ENCODE peak calls at places on chromosomes 3 and 15, in six cellular contexts. One of them, this sample, is unnamed. For H3K4me1, the result is how much of the 10 kb centered on the place peaks cover.

GRCh38 chr3:117532268-117532667 is 822.7 kb downstream of the TUSC7 start:
- DNase-seq in PC-3: no peak
- DNase-seq in adrenal gland: no peak
- DNase-seq in small intestine: no peak
- DNase-seq in mesendoderm: no peak
- DNase-seq in adipocyte: no peak
- DNase-seq in this sample: no peak

GRCh38 chr3:120481056-120481455 is 30.3 kb upstream of the FSTL1 start:
- DNase-seq in PC-3: no peak
- DNase-seq in adrenal gland: no peak
- DNase-seq in small intestine: no peak
- DNase-seq in mesendoderm: no peak
- DNase-seq in adipocyte: no peak
- DNase-seq in this sample: no peak

GRCh38 chr15:72307036-72307435 is 12.9 kb downstream of the CELF6 start:
- DNase-seq in PC-3: no peak
- DNase-seq in adrenal gland: no peak
- DNase-seq in small intestine: no peak
- DNase-seq in mesendoderm: no peak
- DNase-seq in adipocyte: no peak
- DNase-seq in this sample: no peak

GRCh38 chr3:169923189-169923588 is 11.8 kb downstream of the SAMD7 start:
- DNase-seq in PC-3: no peak
- DNase-seq in adrenal gland: peak
- DNase-seq in small intestine: peak
- DNase-seq in mesendoderm: no peak
- DNase-seq in adipocyte: no peak
- DNase-seq in this sample: no peak

GRCh38 chr15:40443846-40444245 is 3.1 kb downstream of the BAHD1 start:
- DNase-seq in PC-3: no peak
- DNase-seq in adrenal gland: no peak
- DNase-seq in small intestine: no peak
- DNase-seq in mesendoderm: no peak
- DNase-seq in adipocyte: no peak
- DNase-seq in this sample: no peak

GRCh38 chr15:48005921-48006541 is 114.8 kb upstream of the SLC24A5 start:
- DNase-seq in PC-3: no peak
- DNase-seq in adrenal gland: peak
- DNase-seq in small intestine: peak
- DNase-seq in mesendoderm: peak
- DNase-seq in adipocyte: peak
- DNase-seq in this sample: peak

GRCh38 chr3:28745904-28746617 is 397.4 kb upstream of the AZI2 start:
- DNase-seq in PC-3: no peak
- DNase-seq in adrenal gland: no peak
- DNase-seq in small intestine: no peak
- DNase-seq in mesendoderm: no peak
- DNase-seq in adipocyte: peak
- DNase-seq in this sample: no peak

GRCh38 chr3:27472166-27472565 is 12.0 kb downstream of the SLC4A7 start:
- DNase-seq in PC-3: no peak
- DNase-seq in adrenal gland: no peak
- DNase-seq in small intestine: no peak
- DNase-seq in mesendoderm: no peak
- DNase-seq in adipocyte: no peak
- DNase-seq in this sample: no peak

GRCh38 chr15:80068578-80068977 is 9.1 kb downstream of the ZFAND6 start:
- DNase-seq in PC-3: no peak
- DNase-seq in adrenal gland: no peak
- DNase-seq in small intestine: no peak
- DNase-seq in mesendoderm: no peak
- DNase-seq in adipocyte: peak
- DNase-seq in this sample: no peak

DNA sequence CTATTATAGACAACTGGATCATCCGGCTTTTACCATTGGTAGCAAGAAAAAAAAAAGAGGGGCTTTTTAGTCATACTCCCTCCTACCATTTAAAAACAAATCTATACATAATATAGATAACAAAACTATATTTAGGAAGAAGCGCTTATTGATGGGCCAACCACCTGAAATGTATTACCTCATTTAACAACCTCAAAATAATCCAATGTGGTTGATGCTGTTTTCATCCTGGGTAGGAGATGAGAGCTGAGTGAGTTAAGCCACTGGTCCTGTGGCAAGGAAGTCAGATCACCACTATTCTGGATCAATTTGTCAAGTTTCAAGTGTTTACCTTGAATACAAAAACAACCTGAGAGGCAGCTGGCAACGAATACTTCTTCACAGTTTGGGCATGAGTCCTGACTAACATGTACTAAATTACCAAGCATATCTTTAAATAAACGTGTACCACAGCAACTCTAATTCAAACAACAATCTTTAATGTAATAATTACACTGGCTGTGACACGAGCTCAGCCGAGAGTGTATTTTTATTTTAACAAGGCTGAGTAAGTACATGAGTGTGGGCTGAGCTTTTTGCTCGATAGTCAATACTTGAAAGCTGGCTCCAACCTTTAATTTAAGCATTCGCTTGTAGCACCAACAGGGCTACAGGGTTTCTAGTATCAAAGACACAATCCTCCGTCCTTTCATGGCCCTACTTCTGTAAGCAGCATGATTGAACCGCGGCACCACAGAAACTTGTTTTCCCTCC is 93.7 kb upstream of the ICE2 start:
- DNase-seq in PC-3: no peak
- DNase-seq in adrenal gland: no peak
- DNase-seq in small intestine: no peak
- DNase-seq in mesendoderm: no peak
- DNase-seq in adipocyte: no peak
- DNase-seq in this sample: no peak
- H3K4me1 ChIP-seq in PC-3: under half
- H3K4me1 ChIP-seq in adrenal gland: half or more
- H3K4me1 ChIP-seq in small intestine: under half
- H3K4me1 ChIP-seq in mesendoderm: under half
- H3K4me1 ChIP-seq in adipocyte: under half
- H3K4me1 ChIP-seq in this sample: under half

DNA sequence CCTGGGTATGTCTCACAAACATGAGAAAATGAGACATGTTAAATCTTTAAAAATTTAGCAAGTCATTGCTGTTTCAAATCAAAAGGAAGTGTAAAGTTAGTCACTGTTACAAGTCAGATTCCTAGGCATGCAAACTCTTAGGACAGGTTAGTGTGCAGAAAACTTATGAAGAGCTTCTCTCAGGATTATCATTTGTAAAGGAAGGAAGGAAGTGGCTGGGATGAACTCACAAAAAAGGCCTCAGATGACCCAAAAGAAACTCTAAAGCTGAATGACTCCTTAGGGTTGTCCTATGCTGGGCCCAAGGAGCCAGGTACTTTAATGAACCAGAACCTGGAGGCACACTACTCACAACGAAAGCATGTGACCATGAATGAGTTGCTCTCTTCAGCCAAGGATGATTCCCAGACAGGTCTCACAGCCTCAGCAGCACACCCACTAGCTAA is 25.0 kb downstream of the MSL2 start:
- DNase-seq in PC-3: peak
- DNase-seq in adrenal gland: no peak
- DNase-seq in small intestine: no peak
- DNase-seq in mesendoderm: no peak
- DNase-seq in adipocyte: no peak
- DNase-seq in this sample: no peak
- H3K4me1 ChIP-seq in PC-3: under half
- H3K4me1 ChIP-seq in adrenal gland: half or more
- H3K4me1 ChIP-seq in small intestine: under half
- H3K4me1 ChIP-seq in mesendoderm: under half
- H3K4me1 ChIP-seq in adipocyte: under half
- H3K4me1 ChIP-seq in this sample: under half

GRCh38 chr15:91860498-91860897 is 7.0 kb downstream of the SLCO3A1 start:
- DNase-seq in PC-3: no peak
- DNase-seq in adrenal gland: no peak
- DNase-seq in small intestine: no peak
- DNase-seq in mesendoderm: no peak
- DNase-seq in adipocyte: no peak
- DNase-seq in this sample: no peak
- H3K4me1 ChIP-seq in PC-3: under half
- H3K4me1 ChIP-seq in adrenal gland: under half
- H3K4me1 ChIP-seq in small intestine: under half
- H3K4me1 ChIP-seq in mesendoderm: under half
- H3K4me1 ChIP-seq in adipocyte: under half
- H3K4me1 ChIP-seq in this sample: under half

DNA sequence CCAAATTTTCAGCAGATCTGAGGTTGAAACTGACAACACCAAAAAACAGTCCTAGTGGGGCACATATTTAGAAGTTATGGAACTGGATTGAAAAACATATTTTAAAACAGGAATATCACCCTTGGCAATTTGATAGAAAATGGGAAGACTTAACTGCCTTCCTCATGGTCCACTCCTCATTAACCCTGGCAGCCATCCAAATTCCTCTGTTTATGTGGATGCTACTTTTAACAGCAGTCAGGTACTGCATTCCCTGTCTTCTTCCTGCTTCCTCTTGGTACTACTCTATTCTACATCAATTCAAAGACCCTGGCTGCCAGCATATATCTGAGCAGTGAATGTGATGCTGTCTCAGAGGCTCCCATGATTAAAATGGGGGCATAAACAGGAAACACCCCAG is 54.3 kb downstream of the PDE8A start:
- DNase-seq in PC-3: peak
- DNase-seq in adrenal gland: no peak
- DNase-seq in small intestine: no peak
- DNase-seq in mesendoderm: no peak
- DNase-seq in adipocyte: no peak
- DNase-seq in this sample: no peak
- H3K4me1 ChIP-seq in PC-3: under half
- H3K4me1 ChIP-seq in adrenal gland: half or more
- H3K4me1 ChIP-seq in small intestine: under half
- H3K4me1 ChIP-seq in mesendoderm: under half
- H3K4me1 ChIP-seq in adipocyte: under half
- H3K4me1 ChIP-seq in this sample: under half

DNA sequence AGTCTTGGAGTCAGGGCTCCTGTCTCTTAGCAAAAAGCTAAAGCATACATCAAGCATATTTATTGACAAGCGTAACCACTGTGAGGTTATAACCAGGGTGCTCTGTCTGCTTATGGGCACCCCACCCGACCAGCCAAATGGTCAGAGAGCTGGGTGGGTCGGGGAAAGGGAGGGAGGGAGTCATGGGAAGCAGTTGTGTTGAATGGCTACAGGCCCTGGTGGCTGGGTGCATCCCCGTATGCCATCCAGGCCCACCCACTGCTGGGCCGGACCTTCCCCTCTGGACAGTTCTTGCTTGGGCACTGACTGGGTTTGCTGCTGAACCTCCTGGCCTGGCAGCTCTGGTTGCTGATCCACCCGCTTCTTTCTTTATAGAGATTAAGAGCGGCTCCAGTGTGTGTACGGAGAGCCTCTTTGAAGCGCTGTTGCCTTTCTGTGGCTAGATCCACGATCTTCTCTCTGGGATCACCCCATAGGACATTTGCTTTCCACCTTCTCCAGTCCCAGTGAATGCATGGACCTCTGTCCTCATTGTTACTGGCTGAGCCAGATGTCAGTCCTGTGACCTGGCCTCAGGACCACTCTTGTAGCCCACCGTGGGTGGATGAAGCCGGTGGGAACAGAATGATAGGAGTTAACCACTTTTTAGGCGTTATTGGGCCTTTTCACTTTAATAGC is 59.6 kb downstream of the SMAD3 start:
- DNase-seq in PC-3: no peak
- DNase-seq in adrenal gland: no peak
- DNase-seq in small intestine: no peak
- DNase-seq in mesendoderm: no peak
- DNase-seq in adipocyte: no peak
- DNase-seq in this sample: no peak
- H3K4me1 ChIP-seq in PC-3: half or more
- H3K4me1 ChIP-seq in adrenal gland: under half
- H3K4me1 ChIP-seq in small intestine: under half
- H3K4me1 ChIP-seq in mesendoderm: under half
- H3K4me1 ChIP-seq in adipocyte: half or more
- H3K4me1 ChIP-seq in this sample: under half

DNA sequence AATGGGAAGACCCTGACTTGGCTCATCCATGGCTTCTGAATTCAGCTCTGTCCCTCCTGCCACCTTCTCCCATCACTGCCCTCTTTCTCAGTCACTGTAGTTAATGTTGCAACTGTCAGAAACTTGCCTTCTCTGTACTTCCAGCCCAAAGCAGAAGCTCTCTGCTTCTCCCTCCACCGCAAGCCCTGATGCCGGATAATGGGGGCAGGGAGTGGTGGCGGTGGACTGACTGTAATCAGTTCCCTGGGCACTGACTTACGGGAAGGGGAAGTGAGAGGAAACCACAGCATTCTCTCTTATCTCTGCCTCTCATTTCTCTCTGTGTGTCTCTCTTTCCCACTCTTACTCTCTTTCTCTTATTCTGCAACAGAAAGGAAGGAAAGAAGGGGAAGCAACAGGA is 10.9 kb downstream of the TNFSF10 start:
- DNase-seq in PC-3: no peak
- DNase-seq in adrenal gland: peak
- DNase-seq in small intestine: no peak
- DNase-seq in mesendoderm: no peak
- DNase-seq in adipocyte: no peak
- DNase-seq in this sample: no peak
- H3K4me1 ChIP-seq in PC-3: under half
- H3K4me1 ChIP-seq in adrenal gland: under half
- H3K4me1 ChIP-seq in small intestine: under half
- H3K4me1 ChIP-seq in mesendoderm: under half
- H3K4me1 ChIP-seq in adipocyte: under half
- H3K4me1 ChIP-seq in this sample: under half

GRCh38 chr3:134313839-134314587 is 60.2 kb downstream of the AMOTL2 start:
- DNase-seq in PC-3: peak
- DNase-seq in adrenal gland: no peak
- DNase-seq in small intestine: no peak
- DNase-seq in mesendoderm: peak
- DNase-seq in adipocyte: no peak
- DNase-seq in this sample: no peak
- H3K4me1 ChIP-seq in PC-3: half or more
- H3K4me1 ChIP-seq in adrenal gland: under half
- H3K4me1 ChIP-seq in small intestine: under half
- H3K4me1 ChIP-seq in mesendoderm: under half
- H3K4me1 ChIP-seq in adipocyte: half or more
- H3K4me1 ChIP-seq in this sample: under half

DNA sequence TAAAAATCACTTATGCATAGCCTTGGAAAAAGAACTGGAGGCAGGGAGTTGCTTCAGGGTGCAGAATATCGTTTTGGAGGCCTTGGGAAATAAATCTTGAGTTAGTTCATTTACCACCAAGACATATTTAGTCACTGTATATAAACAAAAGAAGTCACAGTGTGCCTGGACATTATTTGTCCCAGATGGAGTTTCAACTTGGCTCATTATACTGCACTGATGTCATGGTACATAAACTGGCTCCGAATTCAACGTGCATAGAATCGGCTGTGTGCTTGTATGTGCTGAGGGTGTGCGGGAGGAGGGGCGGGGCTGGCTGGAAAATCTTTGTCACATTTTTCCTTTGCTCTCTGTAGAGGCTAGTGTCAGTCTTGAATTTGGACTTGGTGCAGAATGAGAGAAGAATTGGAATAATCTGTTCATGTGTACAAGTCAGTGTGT is 86.6 kb downstream of the FNDC3B start:
- DNase-seq in PC-3: peak
- DNase-seq in adrenal gland: peak
- DNase-seq in small intestine: no peak
- DNase-seq in mesendoderm: no peak
- DNase-seq in adipocyte: peak
- DNase-seq in this sample: no peak
- H3K4me1 ChIP-seq in PC-3: half or more
- H3K4me1 ChIP-seq in adrenal gland: half or more
- H3K4me1 ChIP-seq in small intestine: under half
- H3K4me1 ChIP-seq in mesendoderm: under half
- H3K4me1 ChIP-seq in adipocyte: half or more
- H3K4me1 ChIP-seq in this sample: under half

GRCh38 chr3:43559961-43560360 is 61.9 kb downstream of the ANO10 start:
- DNase-seq in PC-3: peak
- DNase-seq in adrenal gland: no peak
- DNase-seq in small intestine: no peak
- DNase-seq in mesendoderm: peak
- DNase-seq in adipocyte: peak
- DNase-seq in this sample: no peak
- H3K4me1 ChIP-seq in PC-3: under half
- H3K4me1 ChIP-seq in adrenal gland: under half
- H3K4me1 ChIP-seq in small intestine: under half
- H3K4me1 ChIP-seq in mesendoderm: under half
- H3K4me1 ChIP-seq in adipocyte: under half
- H3K4me1 ChIP-seq in this sample: under half

This sample was measured in iPS DF 6.9.